ENCODE peak calls at places on chromosomes 3 and 15, in four cellular contexts. B is NCI-H2171 treated with DMSO at 0.1 percent for 48 hours, E is fibroblast of the conjunctiva, G is MM.1S. I is an unnamed sample.

GRCh38 chr3:141332436-141332835 is 35.9 kb upstream of the ZBTB38 start:
- DNase-seq in B (no peak), E (no peak), G (no peak), I (no peak)

GRCh38 chr3:12751548-12751947 is 7.5 kb downstream of the TMEM40 start:
- DNase-seq in B (no peak), E (no peak), G (no peak), I (no peak)

GRCh38 chr3:16148783-16149182 is 25.7 kb upstream of the GALNT15 start:
- DNase-seq in B (peak), E (peak), G (no peak), I (peak)

GRCh38 chr3:138396752-138397410 is 37.5 kb upstream of the ESYT3 start:
- DNase-seq in B (no peak), E (no peak), G (no peak), I (no peak)

GRCh38 chr3:37279226-37279625 is 104.8 kb upstream of the LRRFIP2 start:
- DNase-seq in B (peak), E (peak), G (no peak), I (no peak)

GRCh38 chr15:90594297-90594696 is 64.6 kb downstream of the CRTC3 start:
- DNase-seq in B (no peak), E (no peak), G (peak), I (no peak)

GRCh38 chr3:53069422-53070068 is 23.7 kb upstream of the SFMBT1 start:
- DNase-seq in B (no peak), E (no peak), G (no peak), I (no peak)

GRCh38 chr3:194243172-194243861 is 107.4 kb downstream of the HES1 start:
- DNase-seq in B (no peak), E (no peak), G (no peak), I (no peak)

GRCh38 chr15:74430510-74430951 is 3.2 kb downstream of the SEMA7A start:
- DNase-seq in B (no peak), E (no peak), G (no peak), I (no peak)

GRCh38 chr15:57611938-57612337 is 20.2 kb downstream of the MYZAP start:
- DNase-seq in B (no peak), E (no peak), G (no peak), I (no peak)

GRCh38 chr15:88440021-88440420 is 27.2 kb downstream of the MRPL46 start:
- DNase-seq in B (no peak), E (no peak), G (no peak), I (no peak)

GRCh38 chr15:76153241-76154197 is 93.7 kb downstream of the TMEM266 start:
- DNase-seq in B (peak), E (no peak), G (no peak), I (peak)

GRCh38 chr3:194129581-194130133 is 6.3 kb upstream of the HES1 start:
- DNase-seq in B (no peak), E (no peak), G (no peak), I (no peak)

GRCh38 chr3:128312271-128312670 is 154.4 kb downstream of the DNAJB8 start:
- DNase-seq in B (no peak), E (no peak), G (no peak), I (no peak)

GRCh38 chr3:17290894-17291293 is 406.1 kb downstream of the PLCL2 start:
- DNase-seq in B (no peak), E (peak), G (no peak), I (no peak)

GRCh38 chr3:135228131-135228530 is 433.1 kb downstream of the EPHB1 start:
- DNase-seq in B (no peak), E (no peak), G (no peak), I (no peak)

GRCh38 chr15:50676799-50677483 is 9.7 kb downstream of the TRPM7 start:
- DNase-seq in B (no peak), E (no peak), G (no peak), I (no peak)

GRCh38 chr3:134242649-134243637 is 7.7 kb downstream of the RYK start:
- DNase-seq in B (no peak), E (peak), G (no peak), I (no peak)

GRCh38 chr3:132199451-132199850 is 117.8 kb upstream of the ACP3 start:
- DNase-seq in B (no peak), E (no peak), G (no peak), I (no peak)

GRCh38 chr3:9770276-9770812 is 597 bp upstream of the CAMK1 start:
- DNase-seq in B (no peak), E (peak), G (no peak), I (no peak)

GRCh38 chr3:154517404-154517803 is 87.4 kb upstream of the GPR149 start:
- DNase-seq in B (no peak), E (no peak), G (no peak), I (no peak)

GRCh38 chr15:35309886-35310285 is 224.8 kb upstream of the NANOGP8 start:
- DNase-seq in B (no peak), E (no peak), G (no peak), I (no peak)

GRCh38 chr15:58561321-58561720 is 129.5 kb downstream of the LIPC start:
- DNase-seq in B (no peak), E (no peak), G (no peak), I (no peak)

GRCh38 chr3:57910988-57911387 is 97.2 kb upstream of the FLNB start:
- DNase-seq in B (peak), E (no peak), G (peak), I (no peak)

GRCh38 chr3:42376397-42376798 is 34.0 kb downstream of the LYZL4 start:
- DNase-seq in B (peak), E (peak), G (no peak), I (peak)

GRCh38 chr3:47404420-47404819 is 23.6 kb downstream of the PTPN23 start:
- DNase-seq in B (no peak), E (no peak), G (no peak), I (no peak)

GRCh38 chr3:158770254-158771017 is 31.4 kb upstream of the MFSD1 start:
- DNase-seq in B (peak), E (no peak), G (peak), I (no peak)

GRCh38 chr3:129794319-129795201 is 99.0 kb downstream of the TMCC1 start:
- DNase-seq in B (peak), E (no peak), G (no peak), I (peak)

GRCh38 chr15:58340176-58340575 is 91.6 kb upstream of the LIPC start:
- DNase-seq in B (no peak), E (no peak), G (no peak), I (no peak)